ENCODE peak calls at places on chromosomes 13 and 19, in nine cellular contexts. A, L, U, V, G, H, S, N and F are unnamed samples.

GRCh38 chr13:110211735-110212134 is 95.2 kb downstream of the COL4A1 start:
- DNase-seq in A (no peak), L (no peak), U (no peak), V (no peak), G (no peak), H (no peak), S (no peak), N (no peak), F (no peak)

GRCh38 chr19:35889370-35890112 is 10.8 kb downstream of the NFKBID start:
- DNase-seq in A (no peak), L (no peak), U (no peak), V (no peak), G (no peak), H (no peak), S (no peak), N (no peak), F (no peak)

GRCh38 chr13:53946500-53946899 is 917.9 kb downstream of the OLFM4 start:
- DNase-seq in A (no peak), L (no peak), U (no peak), V (no peak), G (no peak), H (no peak), S (no peak), N (no peak), F (no peak)

GRCh38 chr13:64480648-64481047 is 2749.5 kb downstream of the PCDH9 start:
- DNase-seq in A (no peak), L (no peak), U (no peak), V (no peak), G (no peak), H (no peak), S (no peak), N (no peak), F (no peak)

GRCh38 chr19:17872251-17873001 is 681 bp downstream of the SLC5A5 start:
- DNase-seq in A (no peak), L (no peak), U (no peak), V (no peak), G (no peak), H (no peak), S (no peak), N (no peak), F (peak)

GRCh38 chr13:79541426-79542049 is 60.6 kb downstream of the NDFIP2 start:
- DNase-seq in A (peak), L (peak), U (no peak), V (no peak), G (no peak), H (no peak), S (no peak), N (peak), F (no peak)

GRCh38 chr19:39236527-39236926 is 8.3 kb downstream of the IFNL3 start:
- DNase-seq in A (no peak), L (no peak), U (peak), V (no peak), G (no peak), H (no peak), S (no peak), N (no peak), F (peak)

GRCh38 chr19:7426986-7427385 is 61.8 kb downstream of the PEX11G start:
- DNase-seq in A (no peak), L (no peak), U (no peak), V (no peak), G (no peak), H (no peak), S (no peak), N (no peak), F (no peak)

GRCh38 chr13:33303885-33304284 is 18.3 kb upstream of the STARD13 start:
- DNase-seq in A (no peak), L (no peak), U (no peak), V (no peak), G (no peak), H (no peak), S (no peak), N (peak), F (no peak)

GRCh38 chr19:45294291-45295029 is 28.2 kb downstream of the CKM start:
- DNase-seq in A (no peak), L (no peak), U (no peak), V (peak), G (no peak), H (peak), S (no peak), N (peak), F (no peak)

GRCh38 chr13:54029226-54029625 is 1000.6 kb downstream of the OLFM4 start:
- DNase-seq in A (no peak), L (no peak), U (no peak), V (no peak), G (no peak), H (no peak), S (no peak), N (no peak), F (no peak)

GRCh38 chr13:105920375-105920774 is 615.1 kb downstream of the EFNB2 start:
- DNase-seq in A (no peak), L (no peak), U (no peak), V (no peak), G (no peak), H (no peak), S (no peak), N (peak), F (no peak)

GRCh38 chr19:5403968-5404640 is 51.1 kb upstream of the ZNRF4 start:
- DNase-seq in A (peak), L (peak), U (peak), V (no peak), G (peak), H (peak), S (no peak), N (peak), F (peak)

GRCh38 chr19:9917322-9917721 is 19.0 kb downstream of the OLFM2 start:
- DNase-seq in A (peak), L (peak), U (no peak), V (peak), G (peak), H (peak), S (no peak), N (peak), F (no peak)

GRCh38 chr19:47240996-47241918 is 10.3 kb upstream of the BBC3 start:
- DNase-seq in A (peak), L (peak), U (peak), V (peak), G (peak), H (peak), S (no peak), N (peak), F (no peak)

GRCh38 chr19:30255783-30256509 is 116.2 kb upstream of the ZNF536 start:
- DNase-seq in A (peak), L (peak), U (no peak), V (no peak), G (no peak), H (no peak), S (no peak), N (no peak), F (no peak)

GRCh38 chr13:75327132-75327505 is 154.8 kb downstream of the TBC1D4 start:
- DNase-seq in A (no peak), L (no peak), U (no peak), V (no peak), G (no peak), H (no peak), S (no peak), N (no peak), F (no peak)

GRCh38 chr13:49400755-49401659 is 42.9 kb downstream of the CAB39L start:
- DNase-seq in A (no peak), L (no peak), U (no peak), V (no peak), G (peak), H (peak), S (no peak), N (peak), F (no peak)

GRCh38 chr13:30158774-30159445 is 148.4 kb downstream of the KATNAL1 start:
- DNase-seq in A (no peak), L (no peak), U (no peak), V (no peak), G (no peak), H (no peak), S (no peak), N (peak), F (no peak)

GRCh38 chr13:106566682-106567420 is 1.1 kb downstream of the ARGLU1 start:
- DNase-seq in A (peak), L (no peak), U (peak), V (peak), G (peak), H (peak), S (peak), N (peak), F (no peak)

GRCh38 chr19:17948474-17948966 is 15.7 kb downstream of the CCDC124 start:
- DNase-seq in A (no peak), L (no peak), U (no peak), V (peak), G (no peak), H (peak), S (no peak), N (no peak), F (no peak)

GRCh38 chr19:38793186-38793585 is 4.2 kb downstream of the LGALS7B start:
- DNase-seq in A (no peak), L (no peak), U (no peak), V (no peak), G (no peak), H (no peak), S (no peak), N (peak), F (no peak)

GRCh38 chr19:19160489-19161035 is 9.5 kb downstream of the MEF2B start:
- DNase-seq in A (no peak), L (no peak), U (no peak), V (no peak), G (no peak), H (no peak), S (no peak), N (no peak), F (no peak)

GRCh38 chr19:38707512-38708114 is 36.7 kb downstream of the CAPN12 start:
- DNase-seq in A (no peak), L (no peak), U (no peak), V (no peak), G (no peak), H (peak), S (no peak), N (no peak), F (no peak)

GRCh38 chr19:10295305-10295846 is 5.6 kb downstream of the ICAM5 start:
- DNase-seq in A (no peak), L (peak), U (peak), V (no peak), G (no peak), H (no peak), S (no peak), N (no peak), F (no peak)

GRCh38 chr13:41995946-41996345 is 35.0 kb upstream of the VWA8 start:
- DNase-seq in A (no peak), L (no peak), U (no peak), V (no peak), G (no peak), H (no peak), S (no peak), N (peak), F (no peak)

GRCh38 chr19:4225902-4226301 is 3.4 kb upstream of the EBI3 start:
- DNase-seq in A (no peak), L (no peak), U (no peak), V (no peak), G (no peak), H (no peak), S (no peak), N (no peak), F (no peak)

GRCh38 chr19:43807651-43808050 is 5.4 kb upstream of the LYPD5 start:
- DNase-seq in A (no peak), L (no peak), U (no peak), V (no peak), G (no peak), H (no peak), S (no peak), N (no peak), F (no peak)

GRCh38 chr19:31568724-31569123 is 219.5 kb upstream of the TSHZ3 start:
- DNase-seq in A (no peak), L (no peak), U (no peak), V (no peak), G (no peak), H (no peak), S (no peak), N (no peak), F (no peak)

GRCh38 chr13:39106216-39106995 is 68.2 kb downstream of the NHLRC3 start:
- DNase-seq in A (no peak), L (no peak), U (no peak), V (no peak), G (no peak), H (no peak), S (no peak), N (no peak), F (no peak)

GRCh38 chr13:39786091-39786490 is 130.6 kb downstream of the COG6 start:
- DNase-seq in A (peak), L (no peak), U (no peak), V (peak), G (no peak), H (no peak), S (no peak), N (no peak), F (no peak)

GRCh38 chr13:72505376-72505775 is 222.1 kb downstream of the MZT1 start:
- DNase-seq in A (no peak), L (no peak), U (no peak), V (no peak), G (no peak), H (no peak), S (no peak), N (no peak), F (no peak)

GRCh38 chr19:680287-681028 is 4.3 kb downstream of the FSTL3 start:
- DNase-seq in A (peak), L (peak), U (peak), V (peak), G (peak), H (peak), S (peak), N (peak), F (peak)
- TF ChIP-seq CTCF in A (no peak), L (no peak), U (peak), V (peak), G (peak), H (peak), S (peak), N (no peak), F (peak)

GRCh38 chr19:53365134-53365898 is at the start of gene ZNF525:
- DNase-seq in A (peak), L (peak), U (peak), V (peak), G (peak), H (peak), S (peak), N (peak), F (peak)
- TF ChIP-seq CTCF in A (peak), L (peak), U (peak), V (peak), G (peak), H (no peak), S (peak), N (peak), F (peak)

GRCh38 chr19:51327066-51327985 is 14.6 kb downstream of the VSIG10L start:
- DNase-seq in A (peak), L (peak), U (peak), V (no peak), G (no peak), H (no peak), S (no peak), N (peak), F (no peak)
- TF ChIP-seq CTCF in A (no peak), L (no peak), U (no peak), V (no peak), G (no peak), H (no peak), S (peak), N (peak), F (peak)

GRCh38 chr19:49347835-49348234 is 12.6 kb downstream of the CD37 start:
- DNase-seq in A (no peak), L (no peak), U (no peak), V (peak), G (peak), H (no peak), S (no peak), N (peak), F (no peak)
- TF ChIP-seq CTCF in A (no peak), L (no peak), U (no peak), V (no peak), G (peak), H (no peak), S (no peak), N (peak), F (peak)